ENCODE peak calls at places on chromosome 14, in nine cellular contexts. G is T-cell; F is AG09309; I is NCI-H1092; O is CD8-positive, alpha-beta T cell; Y is upper lobe of left lung; U is GM23338; C is HAP-1; J is stimulated activated CD4-positive, alpha-beta T cell treated with anti-CD3 and anti-CD28 coated beads, TNF-alpha, amount 100 ng/mL, for 1 hour. T is an unnamed sample.

GRCh38 chr14:50946234-50946935 is 2.1 kb upstream of the PYGL start:
- DNase-seq in F (no peak), O (no peak), U (no peak), J (no peak), G (no peak), Y (no peak), I (no peak), C (no peak), T (no peak)

GRCh38 chr14:99983251-99984012 is 81.8 kb upstream of the EVL start:
- DNase-seq in F (no peak), C (no peak), U (no peak), G (no peak), I (no peak), J (no peak), O (no peak), Y (no peak), T (no peak)

GRCh38 chr14:105267820-105268548 is 19.7 kb downstream of the BTBD6 start:
- DNase-seq in Y (peak; percentile 50), O (no peak), J (no peak), C (no peak), I (no peak), F (no peak), U (no peak), G (no peak), T (peak; percentile 62)

GRCh38 chr14:85532981-85533820 is 3.3 kb downstream of the FLRT2 start:
- DNase-seq in I (peak; percentile 26), G (no peak), F (no peak), U (peak; percentile 95), O (no peak), Y (peak; percentile 89), J (no peak), C (peak; percentile 87), T (peak; percentile 94)

GRCh38 chr14:65243766-65244442 is 141.6 kb upstream of the MAX start:
- DNase-seq in U (no peak), O (no peak), I (no peak), C (no peak), G (peak; percentile 7), F (no peak), J (no peak), Y (no peak), T (no peak)

GRCh38 chr14:50389668-50390441 is 6.8 kb downstream of the CDKL1 start:
- DNase-seq in I (no peak), Y (no peak), J (no peak), C (no peak), F (no peak), G (no peak), O (no peak), U (no peak), T (no peak)

GRCh38 chr14:68279777-68280233 is 460.2 kb downstream of the RAD51B start:
- DNase-seq in G (no peak), U (no peak), F (no peak), Y (no peak), C (no peak), J (no peak), I (no peak), O (no peak), T (no peak)

GRCh38 chr14:36070056-36071043 is 106.2 kb downstream of the PTCSC3 start:
- DNase-seq in O (no peak), Y (peak; percentile 36), C (peak; percentile 83), G (no peak), J (no peak), I (peak; percentile 76), U (peak; percentile 86), F (peak; percentile 17), T (peak; percentile 87)

GRCh38 chr14:61460853-61461611 is 139.7 kb downstream of the PRKCH start:
- DNase-seq in J (no peak), F (no peak), G (no peak), O (peak; percentile 48), U (no peak), I (no peak), Y (no peak), C (no peak), T (no peak)

GRCh38 chr14:69363055-69363454 is 35.0 kb downstream of the ERH start:
- DNase-seq in J (no peak), F (no peak), Y (peak; percentile 15), I (no peak), C (no peak), U (peak; percentile 72), G (no peak), O (no peak), T (peak; percentile 87)

GRCh38 chr14:74660167-74660566 is 48.1 kb upstream of the LTBP2 start:
- DNase-seq in O (no peak), C (no peak), G (no peak), J (no peak), I (no peak), F (no peak), Y (no peak), U (no peak), T (no peak)

GRCh38 chr14:22780105-22780679 is 13.7 kb downstream of the OXA1L start:
- DNase-seq in I (no peak), C (no peak), J (no peak), Y (no peak), O (no peak), G (no peak), U (no peak), F (no peak), T (no peak)

GRCh38 chr14:28361486-28361885 is 405.1 kb upstream of the FOXG1 start:
- DNase-seq in O (no peak), I (no peak), F (no peak), U (peak; percentile 2), G (no peak), J (no peak), Y (no peak), C (no peak), T (no peak)

GRCh38 chr14:61642246-61642982 is 52.9 kb upstream of the HIF1A start:
- DNase-seq in I (no peak), G (no peak), F (no peak), C (no peak), O (no peak), Y (no peak), U (no peak), J (no peak), T (no peak)

GRCh38 chr14:106211489-106211888 is 685.1 kb downstream of the TMEM121 start:
- DNase-seq in I (no peak), F (no peak), O (no peak), J (no peak), G (no peak), Y (no peak), U (no peak), C (no peak), T (no peak)

GRCh38 chr14:65281991-65282908 is 130.3 kb upstream of the FUT8 start:
- DNase-seq in F (peak; percentile 77), C (peak; percentile 89), I (no peak), G (no peak), Y (no peak), O (peak; percentile 32), U (peak; percentile 76), J (no peak), T (peak; percentile 91)

GRCh38 chr14:69755299-69755698 is 11.6 kb upstream of the SRSF5 start:
- DNase-seq in J (no peak), O (no peak), I (no peak), Y (no peak), U (no peak), G (no peak), F (no peak), C (no peak), T (no peak)

GRCh38 chr14:83548061-83548839 is 1981.7 kb upstream of the FLRT2 start:
- DNase-seq in J (no peak), O (no peak), Y (no peak), I (no peak), F (no peak), G (no peak), U (peak; percentile 5), C (no peak), T (no peak)

GRCh38 chr14:22500954-22501353 is 88.1 kb downstream of the DAD1 start:
- DNase-seq in G (no peak), U (no peak), C (no peak), O (no peak), J (no peak), F (no peak), Y (no peak), I (no peak), T (no peak)